ENCODE peak calls at places on chromosomes 16 and 17, in six cellular contexts. One of them, this sample, is unnamed.

GRCh38 chr17:55926276-55926995 is 175.6 kb downstream of the PCTP start:
- DNase-seq in RWPE2: no peak
- DNase-seq in activated CD4-positive, CD25-positive, alpha-beta regulatory T cell: no peak
- DNase-seq in fibroblast of the conjunctiva: no peak
- DNase-seq in T-helper 2 cell treated with Interferon-gamma antibody and Interleukin-4, amounts not matched to agents 5 μg/mL and 100 μg/mL, for 36 hours: no peak
- DNase-seq in left ventricle myocardium superior: no peak
- DNase-seq in this sample: no peak

GRCh38 chr17:46910179-46910927 is 12.6 kb upstream of the GOSR2 start:
- DNase-seq in fibroblast of the conjunctiva: no peak
- DNase-seq in activated CD4-positive, CD25-positive, alpha-beta regulatory T cell: no peak
- DNase-seq in RWPE2: no peak
- DNase-seq in left ventricle myocardium superior: no peak
- DNase-seq in T-helper 2 cell treated with Interferon-gamma antibody and Interleukin-4, amounts not matched to agents 5 μg/mL and 100 μg/mL, for 36 hours: no peak
- DNase-seq in this sample: no peak

GRCh38 chr16:53372942-53373871 is 61.1 kb upstream of the RBL2 start:
- DNase-seq in T-helper 2 cell treated with Interferon-gamma antibody and Interleukin-4, amounts not matched to agents 5 μg/mL and 100 μg/mL, for 36 hours: peak; percentile 44
- DNase-seq in left ventricle myocardium superior: peak; percentile 44
- DNase-seq in RWPE2: no peak
- DNase-seq in activated CD4-positive, CD25-positive, alpha-beta regulatory T cell: peak; percentile 48
- DNase-seq in fibroblast of the conjunctiva: no peak
- DNase-seq in this sample: no peak

GRCh38 chr17:50634123-50634914 is at the start of gene ABCC3:
- DNase-seq in T-helper 2 cell treated with Interferon-gamma antibody and Interleukin-4, amounts not matched to agents 5 μg/mL and 100 μg/mL, for 36 hours: no peak
- DNase-seq in activated CD4-positive, CD25-positive, alpha-beta regulatory T cell: no peak
- DNase-seq in RWPE2: no peak
- DNase-seq in fibroblast of the conjunctiva: no peak
- DNase-seq in left ventricle myocardium superior: peak; percentile 57
- DNase-seq in this sample: peak; percentile 48

GRCh38 chr17:82280537-82280936 is 7.0 kb upstream of the CSNK1D start:
- DNase-seq in activated CD4-positive, CD25-positive, alpha-beta regulatory T cell: no peak
- DNase-seq in RWPE2: no peak
- DNase-seq in fibroblast of the conjunctiva: no peak
- DNase-seq in left ventricle myocardium superior: no peak
- DNase-seq in T-helper 2 cell treated with Interferon-gamma antibody and Interleukin-4, amounts not matched to agents 5 μg/mL and 100 μg/mL, for 36 hours: no peak
- DNase-seq in this sample: no peak

GRCh38 chr17:55149485-55149884 is 115.3 kb upstream of the HLF start:
- DNase-seq in RWPE2: no peak
- DNase-seq in left ventricle myocardium superior: no peak
- DNase-seq in T-helper 2 cell treated with Interferon-gamma antibody and Interleukin-4, amounts not matched to agents 5 μg/mL and 100 μg/mL, for 36 hours: no peak
- DNase-seq in fibroblast of the conjunctiva: no peak
- DNase-seq in activated CD4-positive, CD25-positive, alpha-beta regulatory T cell: no peak
- DNase-seq in this sample: no peak

GRCh38 chr16:4306439-4307214 is 9.2 kb upstream of the GLIS2 start:
- DNase-seq in T-helper 2 cell treated with Interferon-gamma antibody and Interleukin-4, amounts not matched to agents 5 μg/mL and 100 μg/mL, for 36 hours: no peak
- DNase-seq in fibroblast of the conjunctiva: no peak
- DNase-seq in RWPE2: peak; percentile 64
- DNase-seq in left ventricle myocardium superior: no peak
- DNase-seq in activated CD4-positive, CD25-positive, alpha-beta regulatory T cell: no peak
- DNase-seq in this sample: no peak

GRCh38 chr17:74761931-74762330 is 13.5 kb downstream of the NHERF1 start:
- DNase-seq in RWPE2: no peak
- DNase-seq in left ventricle myocardium superior: peak; percentile 25
- DNase-seq in fibroblast of the conjunctiva: no peak
- DNase-seq in activated CD4-positive, CD25-positive, alpha-beta regulatory T cell: no peak
- DNase-seq in T-helper 2 cell treated with Interferon-gamma antibody and Interleukin-4, amounts not matched to agents 5 μg/mL and 100 μg/mL, for 36 hours: no peak
- DNase-seq in this sample: no peak

GRCh38 chr17:70624208-70624607 is 454.9 kb downstream of the KCNJ2 start:
- DNase-seq in fibroblast of the conjunctiva: no peak
- DNase-seq in left ventricle myocardium superior: no peak
- DNase-seq in RWPE2: no peak
- DNase-seq in activated CD4-positive, CD25-positive, alpha-beta regulatory T cell: no peak
- DNase-seq in T-helper 2 cell treated with Interferon-gamma antibody and Interleukin-4, amounts not matched to agents 5 μg/mL and 100 μg/mL, for 36 hours: no peak
- DNase-seq in this sample: no peak

GRCh38 chr17:7912927-7913524 is 3.1 kb downstream of the RNF227 start:
- DNase-seq in left ventricle myocardium superior: no peak
- DNase-seq in fibroblast of the conjunctiva: peak; percentile 79
- DNase-seq in activated CD4-positive, CD25-positive, alpha-beta regulatory T cell: no peak
- DNase-seq in T-helper 2 cell treated with Interferon-gamma antibody and Interleukin-4, amounts not matched to agents 5 μg/mL and 100 μg/mL, for 36 hours: peak; percentile 46
- DNase-seq in RWPE2: no peak
- DNase-seq in this sample: peak; percentile 84

GRCh38 chr17:49603238-49603637 is 27.6 kb downstream of the NXPH3 start:
- DNase-seq in fibroblast of the conjunctiva: no peak
- DNase-seq in left ventricle myocardium superior: no peak
- DNase-seq in RWPE2: no peak
- DNase-seq in activated CD4-positive, CD25-positive, alpha-beta regulatory T cell: no peak
- DNase-seq in T-helper 2 cell treated with Interferon-gamma antibody and Interleukin-4, amounts not matched to agents 5 μg/mL and 100 μg/mL, for 36 hours: no peak
- DNase-seq in this sample: no peak